ENCODE peak calls at places on chromosomes 2 and 18, in six cellular contexts. R is ovary, D is tibial nerve, O is HepG2, Q is adrenal gland, Z is heart left ventricle. H is an unnamed sample.

GRCh38 chr2:217688494-217688893 is 314.3 kb downstream of the TNS1 start:
- DNase-seq in R (no peak), D (no peak), O (no peak), Z (no peak), Q (no peak), H (peak)

GRCh38 chr2:239805043-239805329 is 220.2 kb downstream of the NDUFA10 start:
- DNase-seq in R (no peak), Z (no peak), Q (no peak), D (no peak), O (no peak), H (no peak)

GRCh38 chr2:105497094-105497493 is 98.2 kb upstream of the FHL2 start:
- DNase-seq in R (no peak), O (no peak), D (no peak), Z (no peak), Q (no peak), H (no peak)

GRCh38 chr18:35517715-35518114 is 20.0 kb upstream of the INO80C start:
- DNase-seq in Z (no peak), Q (no peak), D (no peak), O (no peak), R (no peak), H (no peak)

GRCh38 chr2:174729797-174730529 is 34.3 kb downstream of the CHRNA1 start:
- DNase-seq in Q (no peak), R (no peak), D (no peak), O (no peak), Z (no peak), H (no peak)

GRCh38 chr2:15127251-15127650 is 433.9 kb downstream of the NBAS start:
- DNase-seq in Z (no peak), Q (no peak), O (no peak), R (no peak), D (no peak), H (no peak)

GRCh38 chr2:138676654-138677053 is 103.5 kb downstream of the NXPH2 start:
- DNase-seq in D (no peak), O (no peak), Z (no peak), Q (no peak), R (no peak), H (no peak)

GRCh38 chr2:147588191-147588590 is 256.6 kb upstream of the ACVR2A start:
- DNase-seq in R (no peak), Z (no peak), Q (no peak), D (no peak), O (no peak), H (no peak)

GRCh38 chr2:132497591-132497990 is 81.0 kb downstream of the GPR39 start:
- DNase-seq in R (no peak), D (no peak), O (no peak), Z (no peak), Q (no peak), H (no peak)

GRCh38 chr18:11857177-11857887 is 6.1 kb downstream of the CHMP1B start:
- DNase-seq in Q (peak), R (peak), D (peak), O (peak), Z (no peak), H (peak)
- TF ChIP-seq POLR2A in Q (peak), R (no peak), D (no peak), O (no peak), Z (peak), H (no peak)

GRCh38 chr2:231411871-231412615 is 16.5 kb downstream of the B3GNT7 start:
- DNase-seq in O (peak), Z (peak), D (peak), Q (peak), R (peak), H (peak)
- TF ChIP-seq POLR2A in O (no peak), Z (no peak), D (no peak), Q (no peak), R (peak), H (no peak)

DNA sequence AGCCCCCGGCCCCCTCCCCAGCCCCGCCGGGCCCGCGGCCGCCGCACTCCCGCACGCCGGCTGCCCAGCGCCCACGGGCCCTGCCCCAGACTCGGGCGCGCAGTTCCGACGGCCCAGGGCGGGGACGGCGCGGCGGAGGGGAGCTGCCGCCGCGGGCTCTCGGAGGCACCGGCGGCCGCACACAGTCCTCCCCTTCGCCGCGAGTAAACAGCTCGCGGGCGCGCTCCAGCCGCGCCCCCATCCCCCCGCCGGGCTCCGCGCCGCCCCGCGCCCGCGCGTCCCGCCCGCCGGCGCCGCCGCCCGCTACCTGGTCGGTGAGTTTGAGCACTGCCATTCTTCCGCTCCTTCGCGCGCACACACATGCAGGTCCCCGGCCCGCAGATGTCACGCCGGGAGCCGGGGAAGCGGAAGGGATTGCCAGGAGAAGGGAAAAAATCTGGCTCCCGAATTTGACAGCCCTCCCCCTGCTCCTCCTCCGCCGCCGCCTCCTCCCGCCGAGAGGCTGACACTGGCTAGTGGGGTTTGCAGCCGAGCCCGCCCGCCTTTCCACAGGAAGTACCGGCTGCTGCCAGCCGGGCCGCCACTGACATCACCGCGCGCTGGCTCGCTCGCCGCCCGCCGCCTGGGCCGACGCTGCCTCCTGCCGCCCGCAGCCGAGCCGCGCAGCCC is at the start of gene ANKRD44:
- DNase-seq in Q (peak), D (peak), O (peak), Z (peak), R (peak), H (no peak)
- TF ChIP-seq POLR2A in Q (peak), D (peak), O (no peak), Z (peak), R (peak), H (peak)

GRCh38 chr2:207119048-207119447 is 46.7 kb downstream of the KLF7 start:
- DNase-seq in O (no peak), Z (no peak), Q (no peak), R (no peak), D (no peak), H (no peak)

GRCh38 chr2:207117668-207118067 is 48.1 kb downstream of the KLF7 start:
- DNase-seq in Z (no peak), R (no peak), Q (no peak), D (no peak), O (no peak), H (no peak)

GRCh38 chr2:207122914-207123744 is 42.6 kb downstream of the KLF7 start:
- DNase-seq in R (no peak), Q (no peak), Z (no peak), O (no peak), D (no peak), H (no peak)

GRCh38 chr2:207123776-207124391 is 41.9 kb downstream of the KLF7 start:
- DNase-seq in R (no peak), D (no peak), O (no peak), Z (no peak), Q (no peak), H (no peak)

DNA sequence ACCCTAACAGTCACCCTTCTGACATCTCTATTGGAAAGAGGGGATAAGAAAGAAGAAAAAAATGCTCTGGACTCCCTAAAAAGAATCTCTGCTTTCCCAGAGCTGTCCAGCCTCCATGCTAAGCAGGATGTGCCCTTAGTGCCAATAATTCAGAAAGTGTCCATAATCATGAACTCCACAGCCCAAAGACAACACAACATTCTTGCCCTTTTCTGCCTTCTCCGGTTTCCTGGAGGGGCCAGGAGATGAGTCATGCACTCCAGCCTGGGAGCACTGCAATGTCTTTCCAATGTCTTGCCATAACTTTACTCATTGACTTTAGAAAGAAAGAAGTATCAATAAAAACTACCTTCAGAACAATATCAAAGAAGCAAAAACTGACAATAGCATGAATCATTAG is 44.0 kb downstream of the KLF7 start:
- DNase-seq in Z (no peak), R (no peak), O (no peak), Q (no peak), D (no peak), H (no peak)
- TF ChIP-seq POLR2A in Z (no peak), R (no peak), O (no peak), Q (no peak), D (no peak), H (no peak)

DNA sequence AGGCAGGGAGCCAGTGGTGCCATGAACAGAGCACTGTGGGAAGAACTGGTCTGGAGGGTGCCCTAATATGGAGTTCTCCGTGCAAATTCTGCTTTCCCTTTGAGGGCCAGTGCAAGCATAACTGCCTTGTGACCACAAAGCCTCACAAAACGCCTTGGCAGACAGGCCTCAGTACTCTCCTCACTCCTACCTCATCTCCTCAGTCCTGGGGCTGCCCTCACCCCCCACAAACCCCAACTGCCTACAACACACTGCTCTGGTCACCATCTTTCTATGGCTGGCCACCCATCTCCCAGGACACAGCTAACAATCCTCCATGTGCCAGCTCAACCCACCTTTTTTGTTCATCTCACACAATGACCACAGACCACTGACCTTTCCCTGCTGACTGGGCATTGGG is 8.9 kb downstream of the COX5B start:
- DNase-seq in R (no peak), O (no peak), D (no peak), Q (no peak), Z (no peak), H (no peak)
- TF ChIP-seq POLR2A in R (no peak), O (peak), D (no peak), Q (no peak), Z (no peak), H (no peak)

GRCh38 chr2:156340818-156341481 is 8.4 kb upstream of the NR4A2 start:
- DNase-seq in R (no peak), D (no peak), Z (no peak), O (no peak), Q (no peak), H (no peak)

GRCh38 chr2:156340377-156340776 is 7.9 kb upstream of the NR4A2 start:
- DNase-seq in D (no peak), Z (no peak), Q (no peak), R (no peak), O (no peak), H (no peak)

GRCh38 chr2:156339110-156339847 is 6.8 kb upstream of the NR4A2 start:
- DNase-seq in Q (no peak), O (no peak), D (no peak), R (no peak), Z (no peak), H (no peak)

GRCh38 chr2:156339866-156340265 is 7.3 kb upstream of the NR4A2 start:
- DNase-seq in R (no peak), Z (no peak), D (no peak), Q (no peak), O (no peak), H (no peak)

DNA sequence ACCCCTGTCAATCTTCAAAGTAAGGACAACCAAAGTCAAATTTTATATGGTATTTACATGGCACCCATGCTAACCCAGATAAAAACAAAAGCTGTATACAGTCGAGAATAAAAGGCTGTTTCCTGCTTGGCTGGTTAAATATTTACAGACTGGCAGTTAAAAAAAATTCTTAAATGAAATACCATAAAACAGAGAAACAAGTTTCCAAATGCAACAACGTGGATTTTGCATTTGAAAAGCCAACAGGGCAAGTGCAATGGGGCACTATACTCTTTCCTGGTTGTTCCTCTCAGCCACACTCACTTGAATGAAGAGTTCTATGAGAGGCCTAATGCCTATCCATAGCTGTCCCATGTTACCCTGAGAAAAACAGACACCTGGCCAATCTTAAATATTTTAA is 6.1 kb upstream of the NR4A2 start:
- DNase-seq in Q (no peak), R (no peak), Z (no peak), O (no peak), D (no peak), H (no peak)
- TF ChIP-seq POLR2A in Q (no peak), R (no peak), Z (no peak), O (no peak), D (no peak), H (no peak)

GRCh38 chr2:190994148-190994547 is 19.8 kb downstream of the STAT1 start:
- DNase-seq in O (no peak), Z (no peak), Q (no peak), D (no peak), R (no peak), H (no peak)

GRCh38 chr2:190999058-190999457 is 14.9 kb downstream of the STAT1 start:
- DNase-seq in D (no peak), O (no peak), R (no peak), Z (no peak), Q (no peak), H (no peak)

GRCh38 chr2:190997516-190998113 is 16.4 kb downstream of the STAT1 start:
- DNase-seq in Q (no peak), D (no peak), R (no peak), O (no peak), Z (no peak), H (no peak)

GRCh38 chr2:190996338-190996946 is 17.5 kb downstream of the STAT1 start:
- DNase-seq in Z (no peak), O (peak), Q (no peak), R (no peak), D (no peak), H (no peak)

GRCh38 chr2:190996947-190997346 is 17.0 kb downstream of the STAT1 start:
- DNase-seq in D (no peak), Z (no peak), R (no peak), O (no peak), Q (no peak), H (no peak)
- TF ChIP-seq POLR2A in D (no peak), Z (no peak), R (no peak), O (no peak), Q (no peak), H (no peak)

H was measured in vagina.